ENCODE peak calls at places on chromosome 16, in four cellular contexts. L, D, Y and C are unnamed samples.

GRCh38 chr16:4882261-4882632 is 35.0 kb downstream of the UBN1 start:
- DNase-seq in Y (no peak), D (no peak), L (no peak), C (no peak)

GRCh38 chr16:12788758-12789157 is 14.9 kb downstream of the CPPED1 start:
- DNase-seq in D (no peak), Y (no peak), L (no peak), C (no peak)

GRCh38 chr16:47045459-47045858 is 72.0 kb upstream of the DNAJA2 start:
- DNase-seq in L (no peak), Y (no peak), D (no peak), C (no peak)

GRCh38 chr16:15498427-15499175 is 64.2 kb downstream of the BMERB1 start:
- DNase-seq in Y (no peak), D (no peak), L (no peak), C (no peak)

GRCh38 chr16:27722266-27722636 is 172.3 kb downstream of the KATNIP start:
- DNase-seq in Y (no peak), L (no peak), D (no peak), C (no peak)

GRCh38 chr16:30927789-30928378 is 4.5 kb downstream of the FBXL19 start:
- DNase-seq in D (no peak), L (no peak), Y (no peak), C (peak)

GRCh38 chr16:3458278-3458851 is 14.9 kb downstream of the NAA60 start:
- DNase-seq in L (no peak), D (no peak), Y (peak), C (no peak)

GRCh38 chr16:88309905-88310259 is 72.9 kb upstream of the ZNF469 start:
- DNase-seq in L (no peak), D (no peak), Y (peak), C (peak)

GRCh38 chr16:88681709-88682451 is 4.4 kb downstream of the SNAI3 start:
- DNase-seq in L (no peak), D (no peak), Y (no peak), C (peak)

GRCh38 chr16:22782299-22782698 is 31.7 kb upstream of the HS3ST2 start:
- DNase-seq in L (no peak), Y (no peak), D (no peak), C (no peak)

GRCh38 chr16:69283851-69284250 is 27.3 kb upstream of the VPS4A start:
- DNase-seq in L (no peak), D (no peak), Y (no peak), C (no peak)

GRCh38 chr16:87831421-87832136 is 37.7 kb downstream of the SLC7A5 start:
- DNase-seq in Y (no peak), D (no peak), L (no peak), C (no peak)